ENCODE peak calls at places on chromosomes 2 and 18, in ten cellular contexts. U, A, V, F, R, K, O, L, P and H are unnamed samples.

GRCh38 chr2:212520340-212520739 is 18.3 kb downstream of the ERBB4 start:
- DNase-seq in K (no peak), R (no peak), V (no peak), U (no peak), F (no peak), P (no peak), O (no peak), L (no peak), A (no peak), H (peak)

GRCh38 chr18:22670914-22671313 is 253.2 kb upstream of the CTAGE1 start:
- DNase-seq in R (no peak), L (no peak), U (no peak), P (no peak), F (no peak), O (no peak), K (no peak), A (no peak), V (no peak), H (no peak)

GRCh38 chr18:63290456-63291200 is 28.9 kb downstream of the BCL2 start:
- DNase-seq in A (no peak), K (no peak), U (no peak), F (no peak), L (no peak), O (no peak), R (no peak), P (no peak), V (no peak), H (no peak)

GRCh38 chr2:221705478-221705877 is 133.4 kb upstream of the EPHA4 start:
- DNase-seq in R (no peak), F (no peak), P (no peak), A (no peak), O (no peak), L (no peak), U (peak), V (no peak), K (no peak), H (no peak)

GRCh38 chr2:162002623-162003200 is 71.3 kb downstream of the DPP4 start:
- DNase-seq in P (no peak), O (no peak), F (no peak), K (no peak), R (no peak), V (no peak), U (no peak), L (no peak), A (no peak), H (no peak)

GRCh38 chr2:229980440-229981184 is 58.3 kb downstream of the FBXO36 start:
- DNase-seq in K (peak), A (peak), F (peak), P (peak), L (no peak), R (no peak), O (no peak), V (peak), U (peak), H (peak)

GRCh38 chr2:10406016-10406415 is 42.1 kb downstream of the ODC1 start:
- DNase-seq in K (no peak), U (no peak), O (no peak), F (no peak), R (no peak), A (no peak), L (no peak), P (no peak), V (no peak), H (no peak)

GRCh38 chr2:39994151-39994550 is 215.1 kb upstream of the THUMPD2 start:
- DNase-seq in L (no peak), R (no peak), K (no peak), O (no peak), U (no peak), P (peak), V (no peak), A (peak), F (peak), H (peak)

GRCh38 chr18:23487738-23488625 is 15.3 kb upstream of the RMC1 start:
- DNase-seq in K (no peak), R (no peak), F (peak), O (no peak), V (peak), L (peak), A (no peak), P (peak), U (no peak), H (no peak)

GRCh38 chr18:52339891-52340371 is at the start of gene DCC:
- DNase-seq in A (peak), K (no peak), U (peak), P (peak), O (no peak), F (peak), V (peak), L (no peak), R (no peak), H (peak)

GRCh38 chr2:164456599-164456998 is 164.7 kb downstream of the GRB14 start:
- DNase-seq in L (no peak), O (no peak), R (no peak), A (no peak), P (no peak), K (no peak), U (no peak), V (no peak), F (peak), H (peak)

DNA sequence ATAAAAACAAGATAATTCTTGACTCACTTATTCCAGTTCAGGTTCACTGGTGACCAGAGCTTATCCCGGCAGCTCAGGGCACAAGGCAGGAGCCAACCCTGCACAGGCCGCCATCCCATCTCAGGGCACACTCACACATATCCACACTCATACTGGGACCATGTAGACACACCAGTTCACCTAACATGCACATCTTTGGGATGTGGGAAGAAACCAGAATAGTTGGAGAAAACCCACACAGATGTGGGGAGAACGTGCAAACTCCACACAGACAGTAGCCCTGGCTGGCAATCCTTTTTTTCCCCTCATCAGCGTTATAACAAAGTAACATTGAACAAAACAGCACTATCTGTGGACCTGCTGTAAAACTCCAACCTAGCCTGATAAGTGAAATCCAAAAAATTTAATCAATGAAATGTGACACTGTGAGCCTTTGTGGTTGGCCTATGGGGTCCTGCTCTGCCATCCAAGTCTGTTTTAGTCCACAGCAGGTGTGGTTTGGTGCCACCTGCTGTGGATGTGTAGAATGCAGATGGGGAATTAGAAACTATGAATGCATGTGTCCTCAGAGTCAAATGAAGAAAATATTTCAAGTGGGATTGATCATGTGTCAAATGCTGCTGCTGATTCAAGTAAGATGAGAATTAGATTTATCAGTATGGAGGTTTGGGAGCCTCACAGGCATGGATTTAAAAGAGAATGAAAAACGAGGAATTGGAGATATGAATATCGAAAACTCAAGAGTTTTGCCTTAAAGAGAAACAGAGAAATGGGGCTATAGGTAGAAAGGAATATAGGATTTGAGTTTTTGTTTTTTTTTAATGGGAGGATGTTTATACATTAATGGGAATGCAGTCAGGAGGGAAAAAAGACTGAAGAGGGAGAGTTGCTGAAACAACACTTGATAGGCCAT is 47.0 kb downstream of the UGP2 start:
- DNase-seq in V (peak), R (no peak), F (peak), A (no peak), P (peak), O (no peak), K (no peak), U (peak), L (peak), H (peak)
- TF ChIP-seq CTCF in V (peak), R (peak), F (peak), A (peak), P (peak), O (peak), K (peak), U (no peak), L (peak), H (peak)

GRCh38 chr2:197037863-197038398 is 111.4 kb upstream of the PGAP1 start:
- DNase-seq in O (no peak), R (no peak), K (no peak), V (no peak), U (no peak), F (no peak), L (no peak), A (no peak), P (no peak), H (peak)
- TF ChIP-seq CTCF in O (peak), R (no peak), K (no peak), V (no peak), U (no peak), F (no peak), L (no peak), A (no peak), P (peak), H (peak)

DNA sequence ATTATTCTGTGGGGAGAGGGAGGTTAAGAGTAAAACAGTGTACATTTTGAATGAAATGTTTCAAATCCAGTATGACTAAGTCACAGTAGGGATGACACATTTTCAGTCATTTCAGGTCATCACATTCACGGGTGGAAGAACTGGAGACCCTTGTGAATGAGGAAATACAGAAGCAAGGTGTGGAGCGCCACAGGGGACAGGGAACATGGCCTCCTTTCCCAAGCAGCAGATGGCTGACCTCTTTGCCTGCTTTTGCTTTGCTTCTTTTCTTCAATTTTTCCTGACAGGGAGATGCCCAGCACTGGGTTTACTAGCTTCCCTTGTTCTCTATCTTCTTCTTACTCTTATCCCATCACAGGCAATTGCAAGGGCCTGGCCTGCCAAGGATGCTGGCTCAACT is 278.9 kb upstream of the DLGAP1 start:
- DNase-seq in V (no peak), P (no peak), K (no peak), O (no peak), F (no peak), L (no peak), A (no peak), R (no peak), U (no peak), H (no peak)
- TF ChIP-seq CTCF in V (no peak), P (no peak), K (no peak), O (no peak), F (no peak), L (no peak), A (no peak), R (no peak), U (no peak), H (no peak)

GRCh38 chr2:159155791-159156190 is 130.7 kb downstream of the WDSUB1 start:
- DNase-seq in F (no peak), A (no peak), K (no peak), L (no peak), P (no peak), R (no peak), U (no peak), O (no peak), V (no peak), H (no peak)

GRCh38 chr2:159157361-159158045 is 129.0 kb downstream of the WDSUB1 start:
- DNase-seq in K (no peak), V (no peak), L (no peak), F (no peak), U (peak), A (no peak), R (no peak), P (no peak), O (no peak), H (no peak)

GRCh38 chr2:159156834-159157233 is 129.7 kb downstream of the WDSUB1 start:
- DNase-seq in O (no peak), V (no peak), L (no peak), A (no peak), P (no peak), U (peak), F (no peak), R (no peak), K (no peak), H (peak)

GRCh38 chr2:159153463-159153862 is 133.0 kb downstream of the WDSUB1 start:
- DNase-seq in L (no peak), K (no peak), O (no peak), V (no peak), U (no peak), R (no peak), A (no peak), F (no peak), P (no peak), H (no peak)

DNA sequence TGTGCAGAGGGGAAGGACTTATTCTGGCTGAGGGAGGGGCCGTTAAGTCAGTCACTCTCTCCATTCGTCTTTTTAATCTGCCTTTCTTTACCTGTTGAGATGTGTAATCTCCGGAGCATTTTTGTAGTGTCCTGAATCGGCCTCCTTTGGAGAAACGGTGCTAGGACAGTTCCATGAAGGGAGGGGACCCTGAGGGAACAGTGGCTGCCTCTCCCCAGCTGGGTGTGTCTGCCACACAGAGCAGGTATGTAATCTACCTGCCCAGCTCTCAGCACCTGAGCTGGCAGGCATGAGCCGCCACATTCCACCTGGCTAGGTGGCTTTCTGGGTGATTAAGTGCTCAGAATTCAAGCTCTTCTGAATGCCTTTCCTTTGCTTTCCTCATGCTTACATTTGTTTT is 131.2 kb downstream of the WDSUB1 start:
- DNase-seq in K (no peak), O (no peak), U (peak), V (no peak), L (no peak), F (no peak), R (no peak), P (no peak), A (no peak), H (no peak)
- TF ChIP-seq CTCF in K (no peak), O (no peak), U (no peak), V (no peak), L (no peak), F (no peak), R (no peak), P (no peak), A (no peak), H (no peak)

GRCh38 chr2:194819367-194819766 is 837.7 kb upstream of the SLC39A10 start:
- DNase-seq in O (no peak), F (no peak), V (no peak), A (no peak), L (no peak), K (no peak), R (no peak), P (no peak), U (no peak), H (peak)
- TF ChIP-seq CTCF in O (peak), F (no peak), V (no peak), A (no peak), L (no peak), K (no peak), R (peak), P (no peak), U (no peak), H (peak)